ENCODE peak calls at places on chromosome 20, in eight cellular contexts. Q is IMR-90, M is fibroblast of pulmonary artery, E is GM12865, A is endodermal cell, Z is fibroblast of lung, X is cardiac fibroblast, C is HCT116. P is an unnamed sample.
A peak's percentile ranks its signal among the peaks of the same experiment; 100 is the strongest.

GRCh38 chr20:271528-271927 is 14.0 kb downstream of the DEFB132 start:
- DNase-seq in M (no peak), X (no peak), C (no peak), E (no peak), Z (no peak), A (no peak), Q (no peak), P (no peak)

GRCh38 chr20:48189177-48189576 is 403.9 kb upstream of the SULF2 start:
- DNase-seq in X (no peak), E (peak; percentile 25), A (peak; percentile 69), Q (no peak), C (peak; percentile 12), Z (peak; percentile 54), M (peak; percentile 56), P (no peak)

GRCh38 chr20:4972506-4973251 is 28.6 kb downstream of the SLC23A2 start:
- DNase-seq in Z (no peak), A (no peak), C (no peak), Q (no peak), E (peak; percentile 54), X (no peak), M (no peak), P (no peak)

GRCh38 chr20:55057779-55058415 is 582.5 kb downstream of the DOK5 start:
- DNase-seq in M (no peak), X (no peak), A (peak; percentile 51), Q (no peak), E (no peak), C (no peak), Z (peak; percentile 3), P (no peak)

GRCh38 chr20:15482525-15482924 is 1090.7 kb downstream of the KIF16B start:
- DNase-seq in A (no peak), M (no peak), C (no peak), Q (no peak), E (no peak), Z (no peak), X (no peak), P (no peak)

GRCh38 chr20:37245671-37246237 is 15.9 kb downstream of the GHRH start:
- DNase-seq in E (no peak), M (no peak), Z (no peak), A (peak; percentile 55), X (no peak), C (no peak), Q (no peak), P (no peak)

GRCh38 chr20:10922941-10923340 is 249.1 kb upstream of the JAG1 start:
- DNase-seq in C (no peak), Q (peak; percentile 96), M (peak; percentile 84), X (peak; percentile 89), Z (peak; percentile 96), A (no peak), E (no peak), P (no peak)

GRCh38 chr20:2234788-2235187 is 61.0 kb upstream of the TGM3 start:
- DNase-seq in C (no peak), A (peak; percentile 80), Q (no peak), M (no peak), E (no peak), X (peak; percentile 3), Z (peak; percentile 27), P (no peak)

GRCh38 chr20:31661625-31662371 is 24.1 kb downstream of the COX4I2 start:
- DNase-seq in M (peak; percentile 71), C (peak; percentile 40), Q (peak; percentile 54), X (peak; percentile 81), Z (peak; percentile 69), E (peak; percentile 82), A (peak; percentile 95), P (peak; percentile 74)
- H3K4me3 ChIP-seq in M (peak overlapping the region; percentile 38), C (peak overlapping the region; percentile 2), Q (peak overlapping the region; percentile 43), X (peak overlapping the region; percentile 32), Z (peak overlapping the region; percentile 25), E (peak overlapping the region; percentile 42), A (peak overlapping the region; percentile 70), P (peak overlapping the region; percentile 27)

DNA sequence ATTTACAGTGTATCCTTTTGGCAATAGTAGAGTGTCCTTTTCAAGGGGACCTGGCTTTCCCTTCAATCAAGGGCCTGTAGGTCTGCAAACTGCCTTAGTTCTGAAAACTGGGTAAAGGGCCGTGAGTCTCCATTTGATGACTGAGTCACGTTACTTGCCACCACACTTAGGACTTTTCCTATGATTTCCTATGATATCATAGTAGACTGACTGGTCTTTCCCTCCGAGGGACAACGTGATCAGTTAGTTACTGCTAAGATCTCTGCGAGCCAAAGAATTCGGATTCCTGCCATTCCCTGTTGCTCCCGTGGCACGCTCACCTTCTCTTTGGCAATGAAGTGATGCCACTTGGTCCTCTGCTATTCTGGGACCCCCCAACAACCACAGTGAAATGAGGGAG is 8.4 kb downstream of the ZNF831 start:
- DNase-seq in C (no peak), Z (no peak), Q (no peak), A (peak; percentile 19), E (no peak), X (no peak), M (no peak), P (no peak)
- H3K4me3 ChIP-seq in C (no peak overlapping the region), Z (no peak overlapping the region), Q (no peak overlapping the region), A (no peak overlapping the region), E (no peak overlapping the region), X (no peak overlapping the region), M (no peak overlapping the region), P (no peak overlapping the region)

GRCh38 chr20:25194333-25194972 is 1.1 kb upstream of the ENTPD6 start:
- DNase-seq in Q (no peak), M (no peak), A (no peak), C (no peak), Z (no peak), E (no peak), X (no peak), P (no peak)
- H3K4me3 ChIP-seq in Q (no peak overlapping the region), M (no peak overlapping the region), A (no peak overlapping the region), C (no peak overlapping the region), Z (no peak overlapping the region), E (no peak overlapping the region), X (no peak overlapping the region), P (no peak overlapping the region)

GRCh38 chr20:52261792-52262191 is 70.2 kb upstream of the ZFP64 start:
- DNase-seq in M (no peak), X (no peak), A (no peak), C (no peak), Z (no peak), Q (no peak), E (no peak), P (no peak)
- H3K4me3 ChIP-seq in M (no peak overlapping the region), X (no peak overlapping the region), A (no peak overlapping the region), C (no peak overlapping the region), Z (no peak overlapping the region), Q (no peak overlapping the region), E (no peak overlapping the region), P (no peak overlapping the region)

GRCh38 chr20:19932170-19932667 is 84.9 kb upstream of the NAA20 start:
- DNase-seq in E (no peak), M (peak; percentile 97), X (peak; percentile 90), A (no peak), Z (peak; percentile 91), C (no peak), Q (peak; percentile 94), P (no peak)

GRCh38 chr20:19937651-19938420 is 79.3 kb upstream of the NAA20 start:
- DNase-seq in A (no peak), C (no peak), X (no peak), Z (no peak), M (no peak), E (peak; percentile 82), Q (no peak), P (no peak)

GRCh38 chr20:19935842-19936241 is 81.3 kb upstream of the NAA20 start:
- DNase-seq in M (no peak), X (no peak), A (no peak), Z (no peak), Q (no peak), C (no peak), E (no peak), P (no peak)

GRCh38 chr20:19936801-19937583 is 80.2 kb upstream of the NAA20 start:
- DNase-seq in M (no peak), A (no peak), Q (no peak), C (no peak), X (no peak), Z (no peak), E (peak; percentile 23), P (no peak)

GRCh38 chr20:19934792-19935491 is 82.2 kb upstream of the NAA20 start:
- DNase-seq in Z (no peak), M (no peak), X (no peak), E (peak; percentile 22), Q (no peak), A (no peak), C (no peak), P (no peak)
- H3K4me3 ChIP-seq in Z (no peak overlapping the region), M (no peak overlapping the region), X (no peak overlapping the region), E (no peak overlapping the region), Q (no peak overlapping the region), A (no peak overlapping the region), C (no peak overlapping the region), P (no peak overlapping the region)

DNA sequence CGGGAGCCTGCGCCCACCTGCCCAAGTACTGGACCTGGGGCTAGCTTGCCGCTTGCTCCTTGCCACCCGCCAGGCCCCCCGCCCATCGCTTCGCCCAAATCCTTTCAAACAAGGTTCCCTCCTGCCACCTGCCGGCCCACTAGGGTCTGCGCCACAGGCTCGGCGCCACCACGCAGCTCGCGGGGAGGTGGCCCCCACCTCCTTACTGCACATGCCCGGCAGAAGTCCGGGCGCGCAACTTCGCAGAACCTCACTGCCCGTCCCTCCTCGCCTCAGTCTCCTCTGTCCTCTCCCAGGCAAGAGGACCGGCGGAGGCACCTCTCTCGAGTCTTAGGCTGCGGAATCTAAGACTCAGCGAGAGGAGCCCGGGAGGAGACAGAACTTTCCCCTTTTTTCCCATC is 11.2 kb downstream of the GNAS-AS1 start:
- DNase-seq in X (peak; percentile 26), E (peak; percentile 46), A (peak; percentile 84), M (peak; percentile 26), C (peak; percentile 7), Q (peak; percentile 24), Z (peak; percentile 47), P (no peak)
- H3K4me3 ChIP-seq in X (no peak overlapping the region), E (no peak overlapping the region), A (peak overlapping the region; percentile 66), M (no peak overlapping the region), C (no peak overlapping the region), Q (no peak overlapping the region), Z (no peak overlapping the region), P (peak overlapping the region; percentile 55)

P was measured in Panc1.